ENCODE peak calls at places on chromosomes 11 and 22, in ten cellular contexts. Z is iPS DF 6.9, C is psoas muscle, R is right atrium auricular region, S is OCI-LY7, T is foreskin keratinocyte, W is H1, U is hepatocyte, O is tibial artery, H is HL-60. V is an unnamed sample.

GRCh38 chr22:17952273-17952801 is 72.0 kb downstream of the MICAL3 start:
- DNase-seq in Z (no peak), C (no peak), R (no peak), S (no peak), T (no peak), W (no peak), U (no peak), O (no peak), H (no peak), V (no peak)

GRCh38 chr22:44954113-44954512 is 55.7 kb downstream of the PHF21B start:
- DNase-seq in Z (no peak), C (no peak), R (no peak), S (no peak), T (no peak), W (no peak), U (no peak), O (no peak), H (no peak), V (no peak)

GRCh38 chr11:109853156-109853776 is 239.9 kb upstream of the ZC3H12C start:
- DNase-seq in Z (peak), C (no peak), R (no peak), S (peak), T (no peak), W (no peak), U (peak), O (no peak), H (no peak), V (no peak)

GRCh38 chr11:13955971-13956421 is 6.5 kb upstream of the SPON1 start:
- DNase-seq in Z (peak), C (no peak), R (peak), S (peak), T (no peak), W (peak), U (peak), O (peak), H (peak), V (peak)

GRCh38 chr11:122604626-122605025 is 50.9 kb upstream of the UBASH3B start:
- DNase-seq in Z (no peak), C (no peak), R (no peak), S (no peak), T (no peak), W (no peak), U (no peak), O (no peak), H (no peak), V (no peak)

GRCh38 chr22:36478966-36479365 is 2.5 kb downstream of the TXN2 start:
- DNase-seq in Z (no peak), C (no peak), R (no peak), S (no peak), T (no peak), W (no peak), U (no peak), O (no peak), H (no peak), V (no peak)

GRCh38 chr11:121630041-121630440 is 177.3 kb upstream of the SORL1-AS1 start:
- DNase-seq in Z (no peak), C (no peak), R (no peak), S (no peak), T (no peak), W (no peak), U (no peak), O (no peak), H (no peak), V (no peak)

GRCh38 chr11:112167145-112167544 is at the start of gene TEX12:
- DNase-seq in Z (no peak), C (no peak), R (no peak), S (no peak), T (no peak), W (no peak), U (no peak), O (no peak), H (no peak), V (no peak)

GRCh38 chr11:87425391-87425790 is 387.7 kb downstream of the TMEM135 start:
- DNase-seq in Z (no peak), C (no peak), R (no peak), S (no peak), T (peak), W (no peak), U (no peak), O (no peak), H (no peak), V (no peak)

GRCh38 chr11:114256176-114256897 is 39.9 kb upstream of the NNMT start:
- DNase-seq in Z (no peak), C (no peak), R (no peak), S (no peak), T (no peak), W (no peak), U (no peak), O (no peak), H (no peak), V (no peak)

GRCh38 chr11:32188785-32189184 is 97.9 kb downstream of the RCN1 start:
- DNase-seq in Z (no peak), C (no peak), R (no peak), S (no peak), T (no peak), W (no peak), U (no peak), O (no peak), H (no peak), V (no peak)

GRCh38 chr22:47012589-47013365 is 250.3 kb downstream of the TBC1D22A start:
- DNase-seq in Z (no peak), C (no peak), R (no peak), S (no peak), T (no peak), W (no peak), U (no peak), O (no peak), H (no peak), V (no peak)

GRCh38 chr11:94632356-94632755 is 65.2 kb downstream of the PIWIL4 start:
- DNase-seq in Z (no peak), C (no peak), R (no peak), S (no peak), T (no peak), W (no peak), U (no peak), O (no peak), H (no peak), V (no peak)

GRCh38 chr22:30325065-30325720 is 1.5 kb downstream of the TBC1D10A start:
- DNase-seq in Z (no peak), C (peak), R (peak), S (no peak), T (peak), W (no peak), U (peak), O (peak), H (no peak), V (peak)

GRCh38 chr11:15073361-15074205 is at the start of gene CALCB:
- DNase-seq in Z (no peak), C (no peak), R (no peak), S (no peak), T (no peak), W (peak), U (peak), O (no peak), H (no peak), V (no peak)

GRCh38 chr22:43343262-43343988 is at the start of gene SCUBE1:
- DNase-seq in Z (no peak), C (peak), R (no peak), S (no peak), T (no peak), W (peak), U (peak), O (no peak), H (peak), V (peak)

GRCh38 chr22:47316020-47316419 is 553.6 kb downstream of the TBC1D22A start:
- DNase-seq in Z (no peak), C (no peak), R (no peak), S (no peak), T (no peak), W (no peak), U (no peak), O (no peak), H (no peak), V (no peak)

GRCh38 chr22:48952256-48953102 is 875.2 kb downstream of the BRD1 start:
- DNase-seq in Z (no peak), C (no peak), R (peak), S (no peak), T (no peak), W (peak), U (no peak), O (peak), H (no peak), V (no peak)

GRCh38 chr11:77172666-77172982 is 44.6 kb downstream of the MYO7A start:
- DNase-seq in Z (no peak), C (no peak), R (no peak), S (no peak), T (no peak), W (no peak), U (no peak), O (no peak), H (no peak), V (no peak)

GRCh38 chr11:83087035-83087434 is 15.3 kb upstream of the RAB30 start:
- DNase-seq in Z (no peak), C (no peak), R (no peak), S (peak), T (no peak), W (no peak), U (peak), O (no peak), H (no peak), V (no peak)

DNA sequence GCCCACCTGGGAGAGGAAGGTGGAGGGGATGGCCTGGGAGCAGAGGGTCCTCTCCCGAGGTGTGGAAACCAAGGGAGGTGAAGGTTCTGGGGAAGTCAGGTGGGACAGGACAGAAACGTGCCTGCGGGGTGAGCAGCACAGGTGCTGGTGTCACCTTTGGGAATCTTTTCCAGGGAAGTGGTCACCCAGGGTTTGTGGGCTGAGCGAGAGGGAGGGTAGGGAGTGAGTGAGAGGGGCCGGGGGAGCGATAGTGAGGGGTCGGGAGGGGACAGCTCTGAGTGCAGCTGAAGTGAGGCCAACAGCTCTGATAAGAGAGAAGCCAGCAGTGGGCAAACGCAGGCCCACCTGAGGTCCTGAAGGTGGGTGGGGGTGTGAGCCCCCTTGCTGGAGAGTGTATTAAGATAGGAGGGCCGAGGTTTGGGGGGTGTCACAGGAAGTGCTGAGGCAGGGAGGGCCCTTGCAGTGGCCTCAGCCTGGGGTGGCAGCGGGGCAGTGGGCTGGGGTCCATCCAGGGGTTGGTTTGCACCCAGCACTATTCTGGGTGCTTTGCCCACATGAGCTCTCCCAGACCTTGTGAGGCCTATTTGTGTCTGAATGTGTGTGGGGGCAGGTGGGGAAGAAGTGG is 1.6 kb upstream of the SHANK3 start:
- DNase-seq in Z (no peak), C (no peak), R (peak), S (no peak), T (no peak), W (no peak), U (no peak), O (no peak), H (no peak), V (no peak)
- H3K27ac ChIP-seq in Z (no peak), C (peak), R (peak), S (no peak), T (no peak), W (no peak), U (no peak), O (no peak), H (no peak), V (peak)

GRCh38 chr22:21949948-21950347 is 2.7 kb downstream of the PPM1F start:
- DNase-seq in Z (no peak), C (no peak), R (no peak), S (no peak), T (no peak), W (no peak), U (no peak), O (no peak), H (no peak), V (no peak)

GRCh38 chr22:21949569-21949918 is 3.1 kb downstream of the PPM1F start:
- DNase-seq in Z (no peak), C (no peak), R (no peak), S (no peak), T (no peak), W (no peak), U (no peak), O (no peak), H (no peak), V (no peak)

GRCh38 chr22:21947040-21948014 is 5.3 kb downstream of the PPM1F start:
- DNase-seq in Z (no peak), C (no peak), R (no peak), S (no peak), T (no peak), W (peak), U (peak), O (no peak), H (no peak), V (no peak)

GRCh38 chr22:21948824-21949568 is 3.7 kb downstream of the PPM1F start:
- DNase-seq in Z (no peak), C (no peak), R (no peak), S (no peak), T (no peak), W (no peak), U (no peak), O (no peak), H (no peak), V (no peak)

GRCh38 chr22:21948390-21948789 is 4.3 kb downstream of the PPM1F start:
- DNase-seq in Z (no peak), C (no peak), R (no peak), S (no peak), T (no peak), W (no peak), U (no peak), O (no peak), H (no peak), V (no peak)
- H3K27ac ChIP-seq in Z (no peak), C (no peak), R (peak), S (no peak), T (no peak), W (no peak), U (no peak), O (no peak), H (no peak), V (no peak)

DNA sequence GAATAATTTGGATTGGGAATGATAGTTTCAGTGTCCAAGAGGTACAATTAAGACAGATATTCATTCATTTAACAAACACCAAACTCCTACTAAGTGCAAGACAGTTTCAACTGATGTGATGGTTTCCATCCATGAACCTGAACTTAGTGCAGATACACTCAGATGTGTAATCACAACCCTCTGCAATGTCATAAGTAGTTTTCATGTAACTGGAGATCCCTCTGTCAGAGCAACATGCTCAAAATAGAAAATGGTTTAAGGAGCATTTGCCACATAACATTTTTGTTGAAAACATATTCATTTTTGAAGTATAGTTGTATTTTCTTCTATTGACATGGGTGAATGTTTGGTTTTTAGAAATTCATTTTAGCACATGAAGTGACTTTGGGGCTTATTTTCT is 16.5 kb upstream of the PKNOX2 start:
- DNase-seq in Z (no peak), C (no peak), R (no peak), S (no peak), T (no peak), W (no peak), U (no peak), O (no peak), H (no peak), V (no peak)
- H3K27ac ChIP-seq in Z (no peak), C (no peak), R (no peak), S (no peak), T (no peak), W (no peak), U (no peak), O (no peak), H (no peak), V (no peak)

GRCh38 chr22:22410677-22411076 is 97.9 kb downstream of the ZNF280B start:
- DNase-seq in Z (no peak), C (no peak), R (no peak), S (no peak), T (no peak), W (no peak), U (no peak), O (no peak), H (no peak), V (no peak)
- H3K27ac ChIP-seq in Z (no peak), C (no peak), R (no peak), S (peak), T (no peak), W (no peak), U (no peak), O (no peak), H (no peak), V (no peak)

DNA sequence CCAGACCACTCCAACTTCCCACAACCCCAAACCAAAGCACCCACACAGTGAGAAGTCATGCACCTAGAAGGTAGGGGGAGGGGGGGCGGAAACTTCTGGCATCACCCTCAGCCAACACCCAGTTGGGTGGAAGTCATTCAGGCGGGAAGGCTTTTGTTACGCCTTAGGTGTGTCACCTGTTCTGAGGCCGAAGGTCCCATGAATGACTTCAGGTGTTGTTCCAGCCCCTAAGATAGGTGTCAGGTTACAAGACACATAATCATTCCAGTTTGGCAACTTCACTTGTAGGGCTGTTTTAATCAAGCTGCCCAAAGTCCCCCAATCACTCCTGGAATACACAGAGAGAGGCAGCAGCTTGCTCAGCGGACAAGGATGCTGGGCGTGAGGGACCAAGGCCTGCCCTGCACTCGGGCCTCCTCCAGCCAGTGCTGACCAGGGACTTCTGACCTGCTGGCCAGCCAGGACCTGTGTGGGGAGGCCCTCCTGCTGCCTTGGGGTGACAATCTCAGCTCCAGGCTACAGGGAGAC is at the start of gene TMPRSS4:
- DNase-seq in Z (no peak), C (no peak), R (no peak), S (no peak), T (peak), W (no peak), U (peak), O (no peak), H (no peak), V (no peak)
- H3K27ac ChIP-seq in Z (no peak), C (no peak), R (no peak), S (no peak), T (no peak), W (no peak), U (peak), O (no peak), H (no peak), V (no peak)

GRCh38 chr22:28349114-28349513 is 330.5 kb downstream of the TTC28 start:
- DNase-seq in Z (no peak), C (no peak), R (no peak), S (no peak), T (no peak), W (no peak), U (no peak), O (no peak), H (no peak), V (no peak)
- H3K27ac ChIP-seq in Z (no peak), C (no peak), R (no peak), S (no peak), T (no peak), W (no peak), U (no peak), O (no peak), H (no peak), V (no peak)

DNA sequence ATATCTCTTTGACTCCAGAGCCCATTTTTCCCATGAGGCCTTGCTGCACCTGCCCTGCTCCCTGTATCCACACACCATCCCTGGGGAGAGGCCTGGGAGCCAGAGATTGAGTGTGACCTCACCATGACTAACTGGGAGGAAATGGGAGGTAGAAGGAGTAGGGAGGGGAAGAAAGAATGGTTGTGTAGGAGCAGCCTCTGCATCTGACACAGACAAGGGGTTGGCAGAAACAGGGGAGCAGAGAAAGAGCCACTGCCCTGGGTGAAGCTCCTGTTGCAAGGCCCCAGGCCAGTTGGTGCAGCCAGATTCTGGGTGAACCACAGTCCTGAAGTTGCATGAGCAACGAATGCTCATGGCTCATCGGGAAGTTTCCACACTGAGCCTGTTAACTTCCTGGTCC is 32.4 kb downstream of the POU2F3 start:
- DNase-seq in Z (no peak), C (no peak), R (no peak), S (no peak), T (peak), W (no peak), U (no peak), O (no peak), H (no peak), V (no peak)
- H3K27ac ChIP-seq in Z (no peak), C (no peak), R (no peak), S (no peak), T (peak), W (no peak), U (no peak), O (no peak), H (no peak), V (no peak)

GRCh38 chr11:70637186-70637800 is 239.0 kb downstream of the CTTN start:
- DNase-seq in Z (no peak), C (no peak), R (no peak), S (no peak), T (no peak), W (no peak), U (no peak), O (no peak), H (no peak), V (no peak)
- H3K27ac ChIP-seq in Z (no peak), C (no peak), R (no peak), S (no peak), T (no peak), W (no peak), U (no peak), O (no peak), H (no peak), V (no peak)

DNA sequence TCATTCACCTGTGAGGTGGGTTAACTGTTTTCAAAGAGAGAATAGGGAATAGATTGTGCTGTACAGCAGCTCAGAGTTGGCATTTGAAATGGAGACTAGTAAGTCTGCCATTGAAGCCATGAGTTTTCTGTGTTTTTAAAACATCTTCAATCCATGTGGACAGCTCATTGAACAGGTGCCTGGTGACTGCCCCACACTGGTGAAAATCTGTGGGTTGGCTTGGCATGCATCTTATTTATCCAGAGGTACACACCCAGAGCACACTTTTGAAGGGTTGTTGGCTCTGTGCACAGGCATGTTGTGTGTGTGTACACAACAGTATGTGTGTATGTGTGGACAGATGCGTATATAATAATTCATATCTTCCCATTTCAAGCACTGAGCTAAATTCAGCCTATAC is 6.9 kb upstream of the LYVE1 start:
- DNase-seq in Z (no peak), C (no peak), R (no peak), S (no peak), T (no peak), W (no peak), U (no peak), O (no peak), H (no peak), V (no peak)
- H3K27ac ChIP-seq in Z (no peak), C (no peak), R (no peak), S (no peak), T (no peak), W (no peak), U (no peak), O (no peak), H (no peak), V (no peak)

V was measured in heart right ventricle.